ENCODE peak calls at places on chromosomes 11 and 22, in nine cellular contexts. B is IMR-90, R is cardiac fibroblast, H is fibroblast of lung, O is NB4, K is sigmoid colon, C is OCI-LY7, W is AG04449, Y is A549. A is an unnamed sample.

GRCh38 chr11:10725114-10725906 is 25.7 kb upstream of the CTR9 start:
- DNase-seq in B (peak; percentile 86), R (peak; percentile 92), H (peak; percentile 61), O (peak; percentile 97), K (no peak), C (no peak), W (no peak), Y (no peak), A (no peak)

GRCh38 chr22:24290459-24290858 is 19.8 kb downstream of the SPECC1L start:
- DNase-seq in B (peak; percentile 45), R (peak; percentile 34), H (peak; percentile 26), O (no peak), K (no peak), C (no peak), W (no peak), Y (no peak), A (no peak)

GRCh38 chr11:33730716-33731115 is 5.5 kb downstream of the CD59 start:
- DNase-seq in B (no peak), R (peak; percentile 19), H (no peak), O (no peak), K (no peak), C (no peak), W (no peak), Y (no peak), A (no peak)

GRCh38 chr11:1718326-1718725 is 21.3 kb downstream of the KRTAP5-6 start:
- DNase-seq in B (no peak), R (no peak), H (no peak), O (no peak), K (no peak), C (no peak), W (no peak), Y (no peak), A (no peak)

GRCh38 chr22:42116848-42117424 is 13.7 kb downstream of the CYP2D6 start:
- DNase-seq in B (peak; percentile 4), R (peak; percentile 8), H (peak; percentile 31), O (no peak), K (no peak), C (peak; percentile 16), W (no peak), Y (no peak), A (peak; percentile 19)

GRCh38 chr11:10727259-10727851 is 23.7 kb upstream of the CTR9 start:
- DNase-seq in B (peak; percentile 77), R (no peak), H (peak; percentile 28), O (no peak), K (no peak), C (no peak), W (no peak), Y (no peak), A (no peak)

GRCh38 chr22:27986459-27986858 is 67.4 kb upstream of the PITPNB start:
- DNase-seq in B (no peak), R (peak; percentile 25), H (peak; percentile 39), O (peak; percentile 55), K (peak; percentile 9), C (no peak), W (no peak), Y (no peak), A (no peak)

GRCh38 chr22:39219071-39220050 is 25.4 kb downstream of the PDGFB start:
- DNase-seq in B (no peak), R (no peak), H (no peak), O (no peak), K (peak; percentile 34), C (no peak), W (no peak), Y (no peak), A (no peak)

GRCh38 chr11:8713760-8714159 is 31.2 kb downstream of the RPL27A start:
- DNase-seq in B (no peak), R (no peak), H (no peak), O (no peak), K (no peak), C (no peak), W (no peak), Y (no peak), A (no peak)

GRCh38 chr11:64765291-64765803 is 5.6 kb upstream of the PYGM start:
- DNase-seq in B (no peak), R (no peak), H (no peak), O (no peak), K (no peak), C (no peak), W (no peak), Y (no peak), A (no peak)
- TF ChIP-seq CTCF in B (no peak), R (peak; percentile 18), H (peak; percentile 9), O (peak; percentile 21), K (no peak), C (peak; percentile 47), W (no peak), Y (no peak), A (peak; percentile 35)

DNA sequence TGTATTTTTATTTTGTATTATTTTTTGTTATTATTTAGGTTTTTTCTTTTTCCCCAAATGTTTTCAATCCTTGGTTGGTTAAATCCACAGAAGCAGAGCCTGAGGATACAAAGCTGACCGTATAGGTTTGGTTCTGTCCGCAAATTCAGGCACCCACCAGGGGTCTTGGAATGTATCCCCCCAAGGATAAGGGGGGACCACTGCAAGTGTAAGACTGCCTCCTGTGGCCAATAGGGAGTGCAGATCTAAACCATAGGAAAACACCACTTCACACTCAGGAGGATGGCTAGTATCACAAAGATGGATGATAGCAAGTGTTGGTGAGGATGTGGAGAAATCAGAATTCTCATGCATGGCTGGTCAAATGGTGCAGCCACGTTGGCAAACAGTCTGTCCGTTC is 20.0 kb downstream of the CPT1A start:
- DNase-seq in B (no peak), R (no peak), H (no peak), O (no peak), K (no peak), C (no peak), W (no peak), Y (no peak), A (no peak)
- TF ChIP-seq CTCF in B (no peak), R (no peak), H (peak; percentile 13), O (no peak), K (no peak), C (peak; percentile 49), W (no peak), Y (no peak), A (peak; percentile 39)

DNA sequence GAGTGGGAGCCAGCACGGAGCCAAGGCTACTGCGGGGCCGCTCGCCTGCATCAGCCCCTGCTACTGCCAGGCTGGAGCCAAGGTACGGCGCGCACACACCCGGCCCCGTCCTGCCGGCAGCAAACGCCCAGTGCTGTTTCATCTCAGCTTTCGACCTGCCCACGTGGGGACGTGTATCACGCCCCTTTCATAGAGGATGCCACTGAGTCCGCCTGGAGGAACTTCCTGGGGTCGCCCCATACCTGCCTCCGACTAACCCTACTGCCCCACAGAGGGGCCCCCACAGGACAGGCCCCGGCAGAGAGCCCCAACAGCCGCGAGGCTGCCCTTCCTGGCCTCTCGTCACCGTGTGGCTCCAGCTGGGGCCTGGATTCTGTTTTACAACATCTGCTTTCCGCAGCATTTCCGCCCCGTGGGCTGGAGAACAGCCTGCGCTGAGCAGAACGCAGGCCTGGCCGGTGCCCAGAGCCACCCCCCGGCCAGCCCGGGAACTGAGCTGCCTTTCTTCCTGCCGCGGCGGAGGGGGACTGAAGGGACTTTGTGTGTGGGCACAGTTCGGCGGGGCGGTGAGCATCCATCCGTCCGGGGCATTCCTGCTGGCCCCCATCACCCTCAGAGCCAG is 22.9 kb upstream of the ARHGAP8 start:
- DNase-seq in B (peak; percentile 71), R (peak; percentile 50), H (peak; percentile 70), O (peak; percentile 81), K (peak; percentile 84), C (no peak), W (no peak), Y (no peak), A (no peak)
- TF ChIP-seq CTCF in B (peak; percentile 44), R (peak; percentile 17), H (peak; percentile 33), O (peak; percentile 31), K (no peak), C (no peak), W (peak; percentile 56), Y (no peak), A (no peak)

DNA sequence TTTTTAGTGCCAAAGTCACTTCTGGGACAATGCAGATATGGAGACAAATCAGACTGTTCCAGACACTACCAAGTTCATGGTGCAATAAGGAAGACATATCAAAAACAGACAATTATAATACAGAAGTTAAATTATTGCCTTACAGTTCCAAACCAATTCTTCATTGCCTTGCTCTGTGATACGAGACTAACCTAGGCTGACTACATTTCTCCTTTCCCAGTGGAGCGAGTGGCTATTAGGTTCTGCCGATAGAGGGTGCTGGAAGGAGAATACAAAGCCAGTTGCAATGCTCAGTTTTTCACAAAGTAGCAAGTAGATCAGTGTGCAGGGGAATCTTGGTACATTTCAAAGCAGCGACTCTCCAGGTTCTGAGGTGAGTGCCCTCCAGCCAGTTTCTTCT is 67.8 kb downstream of the FAM168A start:
- DNase-seq in B (no peak), R (no peak), H (no peak), O (no peak), K (no peak), C (peak; percentile 18), W (no peak), Y (no peak), A (no peak)
- TF ChIP-seq CTCF in B (no peak), R (peak; percentile 41), H (peak; percentile 33), O (no peak), K (no peak), C (peak; percentile 71), W (peak; percentile 2), Y (peak; percentile 26), A (peak; percentile 36)

DNA sequence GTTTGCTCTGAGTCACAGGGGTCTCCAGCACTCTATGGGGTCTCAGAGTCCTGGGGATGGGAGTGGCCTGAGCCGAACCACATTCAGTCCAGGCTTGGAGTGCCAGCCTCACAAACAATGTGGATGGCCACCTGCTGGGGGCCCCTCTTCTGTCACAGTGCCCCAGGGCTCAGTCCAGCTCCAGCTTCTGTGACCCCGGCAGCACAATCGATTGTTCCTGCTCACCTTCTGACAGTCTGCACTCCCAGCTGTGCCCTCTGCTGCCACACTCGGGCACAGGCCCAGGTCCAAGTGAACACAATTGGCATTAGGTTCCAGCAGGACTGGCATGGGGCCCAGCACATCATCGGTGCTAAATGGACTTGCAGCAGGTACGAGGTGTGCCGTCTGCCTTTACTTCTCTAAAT is 84.8 kb downstream of the TP53I11 start:
- DNase-seq in B (no peak), R (no peak), H (no peak), O (no peak), K (peak; percentile 85), C (no peak), W (no peak), Y (no peak), A (no peak)
- TF ChIP-seq CTCF in B (no peak), R (no peak), H (no peak), O (no peak), K (no peak), C (no peak), W (no peak), Y (no peak), A (peak; percentile 9)

DNA sequence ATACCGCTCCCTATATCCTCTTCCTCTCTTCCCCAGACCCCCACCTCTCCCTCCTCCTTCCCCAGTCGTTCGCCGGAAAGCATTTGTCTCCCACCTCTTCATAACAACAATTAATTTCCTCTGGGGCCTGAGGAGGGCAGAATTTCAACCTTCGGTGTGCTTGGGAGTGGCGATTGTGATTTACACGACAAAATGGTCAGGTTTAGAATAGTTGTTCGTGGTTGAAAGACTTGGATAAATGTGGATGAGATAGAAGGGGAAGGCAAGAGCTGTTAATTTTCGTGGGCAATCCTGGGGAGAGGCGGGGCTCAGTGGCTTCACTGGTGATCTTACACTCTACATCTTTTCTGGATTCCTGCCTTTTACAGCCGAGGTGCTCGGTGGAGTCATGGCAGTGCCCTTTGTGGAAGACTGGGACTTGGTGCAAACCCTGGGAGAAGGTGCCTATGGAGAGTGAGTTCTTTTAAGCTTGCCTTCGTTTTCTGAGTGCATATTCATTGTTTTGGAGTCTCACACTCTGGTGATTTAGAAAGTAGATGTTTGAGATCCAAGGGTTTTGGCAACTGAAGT is 1.5 kb downstream of the CHEK1 start:
- DNase-seq in B (peak; percentile 16), R (no peak), H (no peak), O (no peak), K (no peak), C (peak; percentile 77), W (no peak), Y (peak; percentile 11), A (peak; percentile 11)
- TF ChIP-seq CTCF in B (peak; percentile 23), R (peak; percentile 31), H (peak; percentile 32), O (peak; percentile 7), K (no peak), C (peak; percentile 75), W (peak; percentile 17), Y (peak; percentile 25), A (peak; percentile 48)